ENCODE peak calls at places on chromosomes 7 and 10, in eight cellular contexts. Y is neuronal stem cell, I is left ventricle myocardium inferior, C is tibial nerve, V is left lung, G is PC-9, P is ovary, L is hepatocyte. K is an unnamed sample. For H3K36me3, the result is how much of the 10 kb centered on the place peaks cover.

GRCh38 chr10:45235823-45236222 is 79.6 kb downstream of the OR13A1 start:
- DNase-seq in Y (no peak), I (no peak), C (no peak), V (no peak), G (no peak), P (no peak), L (no peak), K (peak)

GRCh38 chr7:50166997-50167961 is 74.2 kb upstream of the ZPBP start:
- DNase-seq in Y (no peak), I (no peak), C (no peak), V (no peak), G (no peak), P (no peak), L (no peak), K (no peak)

GRCh38 chr7:128922496-128923410 is 12.2 kb upstream of the KCP start:
- DNase-seq in Y (no peak), I (no peak), C (no peak), V (no peak), G (no peak), P (no peak), L (no peak), K (no peak)

GRCh38 chr10:3500408-3500856 is 284.6 kb downstream of the KLF6 start:
- DNase-seq in Y (peak), I (peak), C (peak), V (no peak), G (no peak), P (peak), L (peak), K (peak)

GRCh38 chr7:122014697-122015096 is 129.4 kb downstream of the AASS start:
- DNase-seq in Y (no peak), I (no peak), C (no peak), V (no peak), G (no peak), P (no peak), L (no peak), K (no peak)

GRCh38 chr7:86643478-86644281 is at the start of gene GRM3:
- DNase-seq in Y (peak), I (peak), C (no peak), V (no peak), G (peak), P (no peak), L (peak), K (no peak)

GRCh38 chr7:100812729-100813128 is 14.6 kb downstream of the EPHB4 start:
- DNase-seq in Y (no peak), I (no peak), C (no peak), V (no peak), G (no peak), P (no peak), L (no peak), K (no peak)

GRCh38 chr10:21398549-21399345 is 126.7 kb downstream of the SKIDA1 start:
- DNase-seq in Y (no peak), I (no peak), C (no peak), V (no peak), G (peak), P (no peak), L (no peak), K (no peak)

GRCh38 chr7:38907066-38907465 is 1.9 kb downstream of the VPS41 start:
- DNase-seq in Y (no peak), I (no peak), C (no peak), V (no peak), G (no peak), P (no peak), L (no peak), K (no peak)

GRCh38 chr7:100219271-100219737 is 445 bp upstream of the PVRIG start:
- DNase-seq in Y (no peak), I (no peak), C (no peak), V (peak), G (no peak), P (no peak), L (no peak), K (no peak)

GRCh38 chr7:69691327-69691726 is 93.1 kb downstream of the AUTS2 start:
- DNase-seq in Y (no peak), I (no peak), C (no peak), V (no peak), G (no peak), P (no peak), L (no peak), K (no peak)

GRCh38 chr10:21993360-21994001 is 10.0 kb downstream of the DNAJC1 start:
- DNase-seq in Y (no peak), I (no peak), C (no peak), V (no peak), G (no peak), P (no peak), L (no peak), K (no peak)

GRCh38 chr10:15879058-15879457 is 18.8 kb upstream of the MINDY3 start:
- DNase-seq in Y (no peak), I (no peak), C (peak), V (no peak), G (no peak), P (no peak), L (peak), K (no peak)

GRCh38 chr7:69597278-69598076 is 798 bp upstream of the AUTS2 start:
- DNase-seq in Y (peak), I (peak), C (peak), V (peak), G (no peak), P (no peak), L (peak), K (peak)

GRCh38 chr10:118792501-118792900 is 37.7 kb upstream of the CACUL1 start:
- DNase-seq in Y (no peak), I (no peak), C (peak), V (no peak), G (no peak), P (no peak), L (no peak), K (no peak)

GRCh38 chr7:158018061-158018796 is 569.4 kb downstream of the PTPRN2 start:
- DNase-seq in Y (no peak), I (no peak), C (no peak), V (no peak), G (no peak), P (no peak), L (no peak), K (peak)

GRCh38 chr10:75788394-75789205 is 357.2 kb downstream of the LRMDA start:
- DNase-seq in Y (no peak), I (no peak), C (peak), V (no peak), G (no peak), P (no peak), L (no peak), K (no peak)

GRCh38 chr10:111117528-111118277 is 40.9 kb downstream of the ADRA2A start:
- DNase-seq in Y (no peak), I (no peak), C (no peak), V (no peak), G (no peak), P (no peak), L (no peak), K (no peak)

GRCh38 chr7:1018334-1018695 is 26.0 kb upstream of the GPR146 start:
- DNase-seq in Y (no peak), I (no peak), C (no peak), V (peak), G (no peak), P (no peak), L (no peak), K (no peak)

GRCh38 chr7:5557920-5558401 is 134.3 kb upstream of the TNRC18 start:
- DNase-seq in Y (no peak), I (peak), C (peak), V (peak), G (peak), P (peak), L (peak), K (peak)

GRCh38 chr10:88687853-88688467 is 18.1 kb upstream of the LIPK start:
- DNase-seq in Y (no peak), I (no peak), C (no peak), V (no peak), G (no peak), P (no peak), L (peak), K (no peak)

GRCh38 chr7:158495780-158496179 is 91.8 kb downstream of the PTPRN2 start:
- DNase-seq in Y (peak), I (no peak), C (no peak), V (no peak), G (peak), P (no peak), L (peak), K (no peak)

GRCh38 chr7:151693140-151693539 is 173.4 kb upstream of the RHEB start:
- DNase-seq in Y (no peak), I (peak), C (no peak), V (peak), G (no peak), P (no peak), L (no peak), K (no peak)

GRCh38 chr7:69661342-69661741 is 63.1 kb downstream of the AUTS2 start:
- DNase-seq in Y (no peak), I (no peak), C (no peak), V (no peak), G (no peak), P (no peak), L (no peak), K (no peak)

GRCh38 chr7:46772740-46773139 is 809.2 kb downstream of the TNS3 start:
- DNase-seq in Y (no peak), I (no peak), C (no peak), V (no peak), G (no peak), P (no peak), L (no peak), K (no peak)

GRCh38 chr7:66013938-66014337 is 31.9 kb upstream of the GUSB start:
- DNase-seq in Y (peak), I (peak), C (no peak), V (no peak), G (no peak), P (peak), L (peak), K (no peak)

GRCh38 chr7:69211739-69212138 is 386.5 kb upstream of the AUTS2 start:
- DNase-seq in Y (no peak), I (no peak), C (no peak), V (no peak), G (no peak), P (no peak), L (no peak), K (no peak)

GRCh38 chr10:61964059-61964709 is 62.7 kb downstream of the ARID5B start:
- DNase-seq in Y (no peak), I (no peak), C (no peak), V (no peak), G (no peak), P (no peak), L (no peak), K (no peak)

GRCh38 chr7:101878938-101879337 is 61.5 kb downstream of the CUX1 start:
- DNase-seq in Y (no peak), I (no peak), C (no peak), V (no peak), G (no peak), P (no peak), L (no peak), K (no peak)
- H3K27ac ChIP-seq in Y (no peak), I (no peak), C (no peak), V (no peak), G (no peak), P (no peak), L (no peak), K (no peak)

DNA sequence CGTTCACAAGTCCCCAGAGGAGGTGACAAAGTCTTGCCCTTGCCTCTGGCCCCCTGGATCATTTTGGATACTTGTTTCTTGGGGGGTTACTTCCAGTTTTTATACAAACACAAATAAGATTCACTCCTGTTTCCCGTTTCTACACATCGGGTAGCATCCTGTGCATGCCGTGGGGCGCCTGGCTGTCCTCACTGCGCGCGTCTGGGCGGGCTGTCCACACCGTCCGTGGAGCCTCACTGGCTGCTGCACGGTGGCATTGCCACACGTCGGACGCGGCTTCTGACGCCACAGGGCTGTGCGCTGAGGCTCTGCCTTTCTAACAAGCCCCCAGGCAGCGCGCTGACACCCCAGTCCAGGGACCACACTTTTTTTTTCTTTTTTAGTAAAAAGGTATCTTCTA is 18.4 kb downstream of the BNIP3 start:
- DNase-seq in Y (no peak), I (no peak), C (no peak), V (no peak), G (no peak), P (no peak), L (no peak), K (peak)
- H3K36me3 ChIP-seq in Y (under half), I (under half), C (under half), V (under half), G (under half), P (under half), L (under half), K (under half)

GRCh38 chr10:5970066-5970465 is 7.3 kb downstream of the IL15RA start:
- DNase-seq in Y (no peak), I (no peak), C (no peak), V (no peak), G (no peak), P (no peak), L (no peak), K (no peak)
- H3K27ac ChIP-seq in Y (no peak), I (peak), C (no peak), V (no peak), G (no peak), P (no peak), L (no peak), K (no peak)

DNA sequence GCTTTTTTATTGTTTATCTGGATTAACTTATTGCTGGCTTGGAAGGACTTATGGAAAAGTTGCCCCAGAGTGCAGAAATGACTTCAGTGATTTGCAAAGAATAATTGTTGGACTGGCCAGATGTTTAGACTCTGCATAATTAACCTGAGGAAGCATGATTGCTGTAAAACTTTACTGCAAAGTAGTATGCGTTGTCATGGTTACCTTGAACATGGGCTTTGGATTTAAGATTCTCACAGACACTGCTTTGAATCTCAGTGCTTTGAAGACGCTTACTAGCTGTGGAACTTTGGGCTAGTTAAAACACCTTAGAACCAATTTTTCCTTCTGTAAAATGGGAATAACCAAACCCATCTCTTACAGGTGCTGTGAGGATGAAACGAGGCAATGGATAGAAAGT is 425.2 kb upstream of the GALNT17 start:
- DNase-seq in Y (no peak), I (no peak), C (no peak), V (no peak), G (no peak), P (no peak), L (no peak), K (no peak)
- H3K36me3 ChIP-seq in Y (under half), I (under half), C (under half), V (under half), G (under half), P (under half), L (under half), K (under half)

GRCh38 chr7:111833461-111833860 is 271.2 kb upstream of the IMMP2L start:
- DNase-seq in Y (no peak), I (no peak), C (no peak), V (no peak), G (no peak), P (no peak), L (no peak), K (no peak)
- H3K27ac ChIP-seq in Y (no peak), I (no peak), C (no peak), V (no peak), G (no peak), P (no peak), L (no peak), K (no peak)

DNA sequence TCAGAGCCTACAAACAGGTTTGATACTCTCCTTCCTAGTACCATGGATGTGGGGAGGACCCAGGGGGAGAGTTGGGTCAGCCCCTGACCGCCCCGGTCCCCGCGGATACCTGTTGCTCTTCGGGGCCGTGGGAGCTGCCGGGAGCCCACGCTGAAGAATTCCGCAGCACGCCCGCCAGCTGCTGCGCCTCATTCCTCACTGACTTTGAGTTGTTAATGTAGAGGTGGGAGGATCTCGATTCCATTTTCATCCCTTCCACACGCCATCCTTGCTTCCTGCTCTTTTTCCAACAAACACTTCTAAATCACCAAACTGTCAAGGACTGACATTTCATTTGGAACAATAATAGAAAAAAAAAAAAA is 174.9 kb upstream of the SH2B2 start:
- DNase-seq in Y (no peak), I (no peak), C (no peak), V (no peak), G (no peak), P (no peak), L (no peak), K (no peak)
- H3K36me3 ChIP-seq in Y (under half), I (half or more), C (under half), V (half or more), G (under half), P (under half), L (under half), K (under half)

GRCh38 chr10:119858063-119858462 is 14.6 kb downstream of the MCMBP start:
- DNase-seq in Y (no peak), I (no peak), C (no peak), V (no peak), G (no peak), P (no peak), L (no peak), K (no peak)
- H3K27ac ChIP-seq in Y (no peak), I (no peak), C (no peak), V (no peak), G (no peak), P (no peak), L (no peak), K (no peak)

DNA sequence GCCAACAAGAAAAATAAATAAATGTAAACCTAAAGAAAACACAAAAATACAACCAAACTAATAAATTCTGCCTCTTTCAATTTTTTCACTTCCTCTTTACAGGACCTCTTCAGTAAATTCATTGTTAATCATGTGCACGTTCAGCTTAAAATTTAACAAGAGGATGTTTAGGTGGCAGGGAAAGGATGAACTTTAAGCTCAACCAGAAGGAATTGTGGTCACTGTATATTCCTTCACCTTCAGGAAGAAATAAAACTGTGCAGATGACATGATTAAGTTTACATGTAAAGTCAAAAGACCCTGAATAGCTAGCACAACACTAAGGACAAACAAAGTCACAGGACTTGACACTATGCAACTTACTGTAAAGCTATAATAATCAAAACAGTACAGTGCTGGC is 33.0 kb downstream of the KIF5B start:
- DNase-seq in Y (no peak), I (no peak), C (no peak), V (no peak), G (no peak), P (no peak), L (no peak), K (no peak)
- H3K36me3 ChIP-seq in Y (under half), I (half or more), C (under half), V (half or more), G (under half), P (under half), L (under half), K (under half)

DNA sequence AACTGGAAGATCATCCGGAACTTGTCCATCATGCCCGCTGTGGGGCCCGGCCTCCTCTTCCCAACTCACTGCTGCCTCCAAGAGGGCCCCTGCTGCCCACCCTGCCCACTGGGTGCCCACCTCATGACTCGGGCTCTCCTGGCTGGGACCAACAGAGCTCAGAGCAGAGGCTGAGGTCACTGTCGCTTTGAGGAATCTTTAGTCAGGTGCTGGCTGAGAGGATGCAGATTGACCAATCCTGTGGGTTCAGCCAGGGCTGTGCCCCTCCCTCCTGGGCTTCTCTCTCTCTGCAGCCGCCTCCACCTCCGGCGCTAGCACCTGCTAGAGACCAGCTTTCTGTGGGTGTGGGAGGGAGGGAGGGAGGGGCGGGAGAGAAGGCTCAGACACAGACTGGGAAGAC is at the start of gene CALHM1:
- DNase-seq in Y (no peak), I (no peak), C (no peak), V (peak), G (no peak), P (no peak), L (peak), K (no peak)
- H3K27ac ChIP-seq in Y (no peak), I (no peak), C (no peak), V (no peak), G (no peak), P (no peak), L (no peak), K (no peak)

K was measured in breast epithelium.